ENCODE peak calls at places on chromosomes 13 and 19, in four cellular contexts. N is H1; Q is CD8-positive, alpha-beta T cell; X is body of pancreas. J is an unnamed sample.

GRCh38 chr19:4517451-4518057 is 732 bp downstream of the PLIN4 start:
- DNase-seq in Q (no peak), X (no peak), N (no peak), J (no peak)

GRCh38 chr19:51751655-51752054 is at the start of gene FPR1:
- DNase-seq in N (no peak), Q (no peak), X (no peak), J (no peak)

GRCh38 chr19:13689050-13689449 is 75.3 kb upstream of the MRI1 start:
- DNase-seq in Q (no peak), X (no peak), N (no peak), J (no peak)

GRCh38 chr19:53521373-53522202 is 16.4 kb upstream of the ZNF331 start:
- DNase-seq in X (peak; percentile 18), Q (no peak), N (no peak), J (no peak)

GRCh38 chr13:73390100-73390499 is 331.3 kb downstream of the KLF5 start:
- DNase-seq in Q (no peak), X (no peak), N (no peak), J (no peak)

GRCh38 chr13:93794197-93794885 is 567.7 kb downstream of the GPC6 start:
- DNase-seq in Q (no peak), N (no peak), X (no peak), J (no peak)

GRCh38 chr19:48258350-48258749 is 2.6 kb upstream of the CARD8 start:
- DNase-seq in Q (no peak), X (no peak), N (no peak), J (no peak)

GRCh38 chr19:33673996-33674395 is 52.2 kb downstream of the CHST8 start:
- DNase-seq in X (no peak), Q (no peak), N (no peak), J (peak; percentile 36)

GRCh38 chr19:13120817-13121216 is 2.8 kb downstream of the NACC1 start:
- DNase-seq in X (no peak), N (no peak), Q (no peak), J (no peak)

GRCh38 chr13:105908581-105908980 is 626.9 kb downstream of the EFNB2 start:
- DNase-seq in X (no peak), Q (no peak), N (no peak), J (no peak)

GRCh38 chr13:85974604-85975366 is 175.6 kb upstream of the SLITRK6 start:
- DNase-seq in X (no peak), N (no peak), Q (no peak), J (no peak)

GRCh38 chr13:113668491-113668971 is 1.5 kb downstream of the GRK1 start:
- DNase-seq in X (peak; percentile 5), Q (no peak), N (no peak), J (peak; percentile 55)

GRCh38 chr13:43360196-43360595 is 336.8 kb downstream of the DNAJC15 start:
- DNase-seq in N (no peak), Q (no peak), X (no peak), J (no peak)

GRCh38 chr19:45075215-45076028 is 856 bp downstream of the ZNF296 start:
- DNase-seq in Q (no peak), N (no peak), X (peak; percentile 57), J (peak; percentile 84)

GRCh38 chr19:7904074-7905020 is 670 bp downstream of the MAP2K7 start:
- DNase-seq in X (peak; percentile 50), Q (no peak), N (no peak), J (no peak)

GRCh38 chr19:3365447-3366103 is 808 bp upstream of the NFIC start:
- DNase-seq in X (peak; percentile 77), N (no peak), Q (no peak), J (peak; percentile 86)

GRCh38 chr13:44132710-44133109 is 240.9 kb upstream of the SERP2 start:
- DNase-seq in Q (no peak), N (no peak), X (peak; percentile 81), J (peak; percentile 92)

GRCh38 chr13:26460652-26461051 is 96.8 kb upstream of the WASF3 start:
- DNase-seq in X (peak; percentile 66), Q (no peak), N (no peak), J (no peak)

GRCh38 chr19:28468701-28469459 is 744.1 kb downstream of the UQCRFS1 start:
- DNase-seq in Q (peak; percentile 9), N (no peak), X (peak; percentile 45), J (no peak)

GRCh38 chr19:38880882-38881609 is 3.0 kb upstream of the RINL start:
- DNase-seq in N (no peak), X (no peak), Q (no peak), J (no peak)

GRCh38 chr19:4984448-4984990 is 15.6 kb downstream of the KDM4B start:
- DNase-seq in N (no peak), X (no peak), Q (no peak), J (no peak)

GRCh38 chr13:114128624-114129522 is 3.5 kb downstream of the RASA3 start:
- DNase-seq in Q (peak; percentile 86), N (no peak), X (peak; percentile 38), J (no peak)

GRCh38 chr19:31316201-31316951 is 32.9 kb downstream of the TSHZ3 start:
- DNase-seq in X (peak; percentile 19), Q (no peak), N (no peak), J (no peak)

GRCh38 chr19:3710265-3710812 is 2.2 kb downstream of the TJP3 start:
- DNase-seq in Q (no peak), X (peak; percentile 97), N (no peak), J (no peak)

GRCh38 chr13:64234255-64234654 is 2818.6 kb upstream of the PCDH20 start:
- DNase-seq in N (no peak), Q (no peak), X (no peak), J (no peak)

GRCh38 chr19:11233073-11233472 is 6.3 kb upstream of the ANGPTL8 start:
- DNase-seq in Q (no peak), N (no peak), X (no peak), J (no peak)

DNA sequence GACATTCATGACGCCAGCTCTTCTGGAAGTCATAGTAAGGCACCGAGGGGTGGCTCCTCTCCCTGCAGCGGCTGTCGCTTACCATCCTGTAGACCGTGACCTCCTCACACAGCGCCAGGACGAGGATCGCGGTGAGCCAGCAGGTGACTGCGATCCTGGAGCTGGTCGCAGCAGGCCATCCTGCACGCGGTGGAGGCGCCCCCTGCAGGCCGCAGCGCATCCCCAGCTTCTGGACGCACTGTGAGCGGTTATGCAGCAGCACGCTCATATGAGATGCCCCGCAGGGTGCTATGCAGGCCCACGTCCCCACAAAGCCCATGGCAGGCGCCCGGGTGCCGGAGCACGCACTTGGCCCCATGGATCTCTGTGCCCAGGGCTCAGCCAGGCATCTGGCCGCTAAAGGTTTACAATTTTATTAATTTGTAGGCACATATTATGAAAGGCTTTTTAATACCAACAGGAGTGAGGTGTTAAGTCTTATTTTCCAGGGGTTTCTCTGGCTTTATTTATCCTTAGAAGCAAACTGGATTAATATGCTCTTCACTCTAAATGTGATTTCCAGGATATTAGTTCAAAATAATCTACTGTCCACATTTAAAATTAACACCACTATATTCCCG is 35.6 kb upstream of the PSPC1 start:
- DNase-seq in N (peak; percentile 77), X (peak; percentile 47), Q (peak; percentile 2), J (no peak)
- TF ChIP-seq CTCF in N (peak; percentile 99), X (peak; percentile 27), Q (no peak), J (no peak)

DNA sequence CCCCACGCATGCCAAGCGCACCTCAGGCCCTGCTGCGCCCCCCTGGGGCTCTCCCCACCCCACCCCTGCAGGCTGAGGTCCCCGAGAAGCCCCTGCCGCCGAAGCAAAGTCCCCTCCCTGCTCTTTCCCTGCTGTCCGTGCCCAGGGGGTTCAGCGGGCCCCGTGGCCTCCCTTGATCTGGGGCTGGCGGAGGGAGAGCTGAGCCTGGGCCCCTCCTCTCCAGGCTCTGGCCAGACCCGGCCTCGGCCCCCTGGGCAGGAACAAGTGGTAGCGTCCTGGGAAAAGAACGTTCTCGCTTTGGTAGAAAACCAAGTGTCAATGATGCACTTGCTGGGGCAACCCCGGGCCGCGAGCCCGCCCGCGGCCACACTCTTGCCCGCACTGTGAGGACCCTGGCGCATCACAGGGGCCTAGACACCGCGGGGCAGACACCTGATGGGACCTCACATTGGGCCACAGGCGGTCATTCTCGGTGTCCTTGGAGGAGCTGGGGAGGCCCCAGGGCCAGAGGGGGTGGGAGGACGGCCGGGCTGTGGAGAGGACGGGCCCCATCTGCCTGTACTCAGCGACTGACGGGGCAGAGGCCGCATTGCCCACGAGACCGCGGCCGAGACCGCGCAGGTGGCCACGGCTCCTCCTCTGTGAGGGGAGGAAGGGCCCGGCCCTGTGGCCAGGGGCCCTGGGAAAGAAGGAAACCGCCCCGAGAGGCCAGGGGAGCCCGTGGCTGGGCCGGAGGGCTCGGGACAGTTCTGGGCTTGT is 29.0 kb downstream of the GPX4 start:
- DNase-seq in X (no peak), Q (no peak), N (no peak), J (no peak)
- H3K27ac ChIP-seq in X (peak overlapping the region; percentile 61), Q (peak overlapping the region; percentile 89), N (no peak overlapping the region), J (peak overlapping the region; percentile 94)

DNA sequence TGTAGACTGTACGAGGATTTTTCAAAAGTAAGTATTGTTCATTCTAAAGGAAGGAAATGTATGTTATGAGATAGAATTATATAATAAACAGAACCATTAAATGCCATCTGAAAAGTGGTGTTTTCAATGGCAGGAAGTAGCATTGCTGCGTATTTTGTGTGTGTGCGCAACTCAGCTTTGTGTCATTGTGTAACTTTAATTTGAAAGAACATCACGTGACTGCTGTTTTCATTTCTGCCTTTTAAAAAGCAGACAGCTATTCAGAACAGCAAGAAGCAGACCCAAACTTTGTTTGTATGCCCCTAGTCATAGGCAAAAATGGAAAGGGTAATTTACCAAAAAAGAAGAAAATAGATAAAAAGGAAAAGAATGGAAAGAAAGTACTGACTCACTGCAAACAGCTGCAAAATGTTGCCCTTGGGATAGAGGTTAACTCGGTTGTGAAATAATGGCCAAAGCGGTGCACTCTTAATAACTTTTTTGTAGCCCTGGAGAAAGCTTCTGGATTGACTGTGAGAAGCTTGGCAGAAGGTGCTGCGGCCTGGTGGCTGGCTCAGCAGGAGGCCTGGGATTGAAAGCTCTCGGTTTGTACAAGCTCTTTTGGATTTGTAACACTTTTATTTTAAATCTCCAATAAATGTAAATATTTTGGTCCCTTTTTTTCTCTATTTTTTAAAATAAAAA is 97.3 kb downstream of the GGACT start:
- DNase-seq in Q (no peak), N (no peak), X (no peak), J (no peak)
- TF ChIP-seq CTCF in Q (no peak), N (no peak), X (no peak), J (no peak)

DNA sequence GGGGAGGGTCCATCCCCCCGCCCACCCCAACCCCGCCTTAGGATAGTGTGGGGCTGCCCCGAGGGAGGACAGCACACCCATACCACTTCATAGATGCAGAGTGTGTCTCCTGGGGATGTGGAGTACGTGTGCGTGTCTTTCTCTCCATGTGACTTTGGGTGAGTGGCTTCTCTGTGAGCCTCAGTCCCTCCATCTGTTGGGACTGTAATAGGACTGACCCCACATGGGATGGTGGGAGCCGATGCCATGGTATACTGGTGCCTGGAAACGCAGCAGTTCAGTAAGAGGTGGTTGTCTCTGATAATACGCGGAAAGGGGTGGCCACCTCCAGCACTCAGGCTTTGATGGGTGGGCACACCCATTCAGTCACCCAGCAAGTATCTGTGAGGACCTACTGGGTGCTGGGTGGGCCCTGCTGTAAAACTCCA is 816 bp upstream of the PRKD2 start:
- DNase-seq in N (no peak), Q (no peak), X (no peak), J (no peak)
- H3K27ac ChIP-seq in N (no peak overlapping the region), Q (peak overlapping the region; percentile 77), X (peak overlapping the region; percentile 82), J (peak overlapping the region; percentile 97)

GRCh38 chr13:49084961-49085360 is 109.2 kb downstream of the FNDC3A start:
- DNase-seq in Q (no peak), N (no peak), X (no peak), J (no peak)

GRCh38 chr13:49086711-49087110 is 111.0 kb downstream of the FNDC3A start:
- DNase-seq in N (no peak), Q (no peak), X (no peak), J (no peak)

GRCh38 chr13:49082653-49083536 is 107.2 kb downstream of the FNDC3A start:
- DNase-seq in X (no peak), N (no peak), Q (no peak), J (no peak)
- TF ChIP-seq CTCF in X (no peak), N (no peak), Q (no peak), J (no peak)

GRCh38 chr19:19619121-19619848 is 798 bp upstream of the PBX4 start:
- DNase-seq in X (no peak), N (no peak), Q (no peak), J (no peak)
- H3K27ac ChIP-seq in X (no peak overlapping the region), N (no peak overlapping the region), Q (peak overlapping the region; percentile 61), J (no peak overlapping the region)